ENCODE peak calls at places on chromosomes 7 and 10, in ten cellular contexts. Z, C, L, T, H, G, B, V, K and M are unnamed samples.

GRCh38 chr7:150514748-150515222 is at the start of gene GIMAP7:
- DNase-seq in Z (no peak), C (no peak), L (no peak), T (no peak), H (no peak), G (no peak), B (peak; percentile 46), V (no peak), K (no peak), M (no peak)

GRCh38 chr10:48501806-48502771 is 102.8 kb downstream of the ARHGAP22 start:
- DNase-seq in Z (peak; percentile 8), C (peak; percentile 14), L (no peak), T (no peak), H (peak; percentile 18), G (no peak), B (peak; percentile 13), V (no peak), K (peak; percentile 30), M (no peak)

GRCh38 chr10:121078672-121079102 is 227.5 kb downstream of the WDR11 start:
- DNase-seq in Z (no peak), C (no peak), L (no peak), T (peak; percentile 74), H (no peak), G (no peak), B (peak; percentile 54), V (peak; percentile 100), K (no peak), M (no peak)

GRCh38 chr7:80630611-80631010 is 7.8 kb upstream of the CD36 start:
- DNase-seq in Z (no peak), C (no peak), L (no peak), T (no peak), H (no peak), G (no peak), B (no peak), V (peak; percentile 67), K (peak; percentile 89), M (no peak)

GRCh38 chr10:74153123-74153522 is 2.1 kb downstream of the ADK start:
- DNase-seq in Z (no peak), C (no peak), L (peak; percentile 51), T (no peak), H (peak; percentile 45), G (peak; percentile 68), B (no peak), V (peak; percentile 74), K (peak; percentile 69), M (no peak)

GRCh38 chr7:479115-479947 is 40.3 kb downstream of the PDGFA start:
- DNase-seq in Z (no peak), C (no peak), L (no peak), T (peak; percentile 11), H (no peak), G (no peak), B (no peak), V (no peak), K (no peak), M (no peak)

GRCh38 chr10:63137306-63137705 is 4.2 kb downstream of the NRBF2 start:
- DNase-seq in Z (no peak), C (no peak), L (no peak), T (no peak), H (no peak), G (no peak), B (no peak), V (no peak), K (peak; percentile 68), M (no peak)

GRCh38 chr7:92714280-92714679 is 122.1 kb downstream of the CDK6 start:
- DNase-seq in Z (no peak), C (no peak), L (no peak), T (no peak), H (no peak), G (peak; percentile 10), B (no peak), V (no peak), K (no peak), M (no peak)

GRCh38 chr10:86286591-86287421 is 79.8 kb downstream of the GRID1 start:
- DNase-seq in Z (no peak), C (peak; percentile 17), L (no peak), T (peak; percentile 7), H (no peak), G (no peak), B (peak; percentile 7), V (no peak), K (no peak), M (no peak)

GRCh38 chr10:110739811-110740271 is 95.7 kb downstream of the RBM20 start:
- DNase-seq in Z (peak; percentile 11), C (no peak), L (no peak), T (peak; percentile 89), H (no peak), G (no peak), B (no peak), V (peak; percentile 23), K (no peak), M (no peak)

GRCh38 chr7:80206763-80207162 is 72.1 kb downstream of the GNAI1 start:
- DNase-seq in Z (no peak), C (no peak), L (no peak), T (no peak), H (no peak), G (no peak), B (no peak), V (no peak), K (no peak), M (no peak)

GRCh38 chr7:69602522-69602921 is 4.2 kb downstream of the AUTS2 start:
- DNase-seq in Z (no peak), C (no peak), L (no peak), T (no peak), H (no peak), G (no peak), B (no peak), V (no peak), K (no peak), M (no peak)

GRCh38 chr7:82017334-82017943 is 247.6 kb upstream of the HGF start:
- DNase-seq in Z (no peak), C (no peak), L (no peak), T (no peak), H (peak; percentile 30), G (peak; percentile 47), B (no peak), V (peak; percentile 41), K (peak; percentile 74), M (no peak)

GRCh38 chr7:37247881-37248280 is 200.8 kb downstream of the ELMO1 start:
- DNase-seq in Z (peak; percentile 50), C (no peak), L (no peak), T (no peak), H (peak; percentile 35), G (peak; percentile 82), B (no peak), V (peak; percentile 7), K (peak; percentile 82), M (no peak)

GRCh38 chr7:112869111-112869774 is 79.0 kb upstream of the TMEM168 start:
- DNase-seq in Z (no peak), C (peak; percentile 34), L (peak; percentile 79), T (no peak), H (no peak), G (peak; percentile 83), B (peak; percentile 36), V (peak; percentile 46), K (peak; percentile 43), M (no peak)

GRCh38 chr7:90401989-90402388 is 1.3 kb upstream of the CLDN12 start:
- DNase-seq in Z (no peak), C (no peak), L (no peak), T (no peak), H (no peak), G (no peak), B (peak; percentile 72), V (no peak), K (peak; percentile 47), M (no peak)

DNA sequence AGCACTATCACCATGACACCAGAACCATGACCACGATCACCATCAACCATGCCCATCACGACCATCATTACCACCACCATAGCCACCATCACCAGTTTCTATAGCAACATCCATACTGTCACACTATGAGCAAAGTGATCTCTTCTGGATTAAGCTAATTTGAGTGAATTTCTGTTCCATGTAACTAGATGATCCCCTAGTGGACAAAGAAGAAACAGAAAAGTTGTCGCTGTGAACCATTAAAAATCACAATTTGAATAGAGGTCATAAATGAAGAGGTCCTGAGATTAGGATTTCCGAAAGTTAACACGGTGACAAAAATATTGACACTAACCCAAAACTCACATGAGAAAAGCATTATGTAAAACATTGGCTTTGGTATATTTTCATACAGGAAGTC is 77.6 kb downstream of the CLRN3 start:
- DNase-seq in Z (no peak), C (no peak), L (no peak), T (no peak), H (no peak), G (peak; percentile 25), B (no peak), V (no peak), K (no peak), M (no peak)
- TF ChIP-seq CTCF in Z (no peak), C (no peak), L (no peak), T (no peak), H (peak; percentile 7), G (no peak), B (no peak), V (no peak), K (no peak), M (no peak)

GRCh38 chr10:32039745-32040144 is 16.5 kb downstream of the KIF5B start:
- DNase-seq in Z (no peak), C (no peak), L (no peak), T (no peak), H (no peak), G (no peak), B (no peak), V (no peak), K (no peak), M (no peak)
- H3K36me3 ChIP-seq in Z (no peaks in the 10 kb centered on the region), C (peaks cover 70% of the 10 kb centered on the region), L (peaks cover 86% of the 10 kb centered on the region), T (peaks cover 4% of the 10 kb centered on the region), H (peaks cover 49% of the 10 kb centered on the region), G (peaks cover 41% of the 10 kb centered on the region), B (peaks cover 7% of the 10 kb centered on the region), V (peaks cover 8% of the 10 kb centered on the region), K (peaks cover 1% of the 10 kb centered on the region), M (peaks cover 5% of the 10 kb centered on the region)

DNA sequence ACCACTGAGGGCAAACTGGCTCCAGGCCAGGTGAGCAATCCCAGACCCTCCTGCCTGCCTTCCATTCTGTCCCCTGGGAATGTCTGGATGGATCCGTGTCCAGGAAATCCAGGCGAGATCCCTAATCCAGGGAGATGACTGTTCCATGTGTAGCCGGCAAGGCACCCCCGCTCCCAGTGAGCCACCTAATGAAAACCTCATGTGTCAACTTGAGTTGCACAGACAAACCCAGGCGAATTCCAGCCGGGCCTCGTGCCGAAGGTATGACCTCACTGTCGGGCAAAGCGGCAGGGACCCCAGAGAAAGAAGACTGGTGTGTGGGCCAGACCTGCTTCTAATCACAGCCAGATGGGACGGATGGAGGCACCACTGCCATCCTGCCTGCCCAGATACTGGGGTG is 313.3 kb downstream of the CALN1 start:
- DNase-seq in Z (no peak), C (no peak), L (no peak), T (no peak), H (no peak), G (no peak), B (no peak), V (no peak), K (no peak), M (no peak)
- H3K4me3 ChIP-seq in Z (no peak overlapping the region), C (no peak overlapping the region), L (no peak overlapping the region), T (no peak overlapping the region), H (no peak overlapping the region), G (no peak overlapping the region), B (no peak overlapping the region), V (no peak overlapping the region), K (no peak overlapping the region), M (no peak overlapping the region)

DNA sequence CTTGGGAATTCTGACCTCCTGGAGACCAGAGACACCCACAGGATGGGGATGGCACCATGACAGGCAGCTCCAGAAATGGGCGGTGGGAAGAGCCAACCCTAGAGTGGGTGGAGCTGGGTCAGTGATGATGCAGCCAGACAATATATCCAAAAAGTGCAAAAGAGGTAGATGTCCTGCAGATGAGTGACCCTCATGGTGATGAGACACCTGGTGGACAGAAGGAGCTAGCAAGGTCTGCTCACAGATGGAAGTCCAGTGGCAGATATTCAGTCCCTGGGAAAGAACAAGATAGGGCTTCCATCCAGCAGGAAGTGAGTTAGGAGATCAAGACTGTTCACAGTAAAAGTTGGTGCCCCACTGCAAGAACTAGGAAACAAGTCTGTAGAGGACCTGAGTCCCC is 19.2 kb upstream of the GRB10 start:
- DNase-seq in Z (no peak), C (no peak), L (no peak), T (no peak), H (no peak), G (no peak), B (no peak), V (no peak), K (no peak), M (no peak)
- TF ChIP-seq CTCF in Z (no peak), C (no peak), L (peak; percentile 27), T (no peak), H (no peak), G (peak; percentile 43), B (no peak), V (no peak), K (peak; percentile 10), M (no peak)